ENCODE peak calls at places on chromosome 20, in five cellular contexts. One of them, this sample, is unnamed.
A peak's percentile ranks its signal among the peaks of the same experiment; 100 is the strongest.

GRCh38 chr20:13610205-13610604 is 28.5 kb downstream of the TASP1 start:
- DNase-seq in right lobe of liver: no peak
- DNase-seq in esophagus squamous epithelium: no peak
- DNase-seq in heart left ventricle: no peak
- DNase-seq in fibroblast of lung: no peak
- DNase-seq in this sample: no peak

GRCh38 chr20:4116091-4116490 is 100.7 kb upstream of the RNF24 start:
- DNase-seq in fibroblast of lung: no peak
- DNase-seq in right lobe of liver: no peak
- DNase-seq in esophagus squamous epithelium: no peak
- DNase-seq in heart left ventricle: no peak
- DNase-seq in this sample: no peak

GRCh38 chr20:62900692-62901584 is 25.4 kb downstream of the DIDO1 start:
- DNase-seq in heart left ventricle: no peak
- DNase-seq in esophagus squamous epithelium: no peak
- DNase-seq in right lobe of liver: no peak
- DNase-seq in fibroblast of lung: peak; percentile 23
- DNase-seq in this sample: no peak

GRCh38 chr20:56429496-56429895 is 17.4 kb downstream of the CASS4 start:
- DNase-seq in heart left ventricle: peak; percentile 12
- DNase-seq in esophagus squamous epithelium: no peak
- DNase-seq in right lobe of liver: peak; percentile 23
- DNase-seq in fibroblast of lung: peak; percentile 94
- DNase-seq in this sample: no peak

GRCh38 chr20:48921883-48922867 is 664 bp downstream of the ARFGEF2 start:
- DNase-seq in right lobe of liver: peak; percentile 75
- DNase-seq in heart left ventricle: no peak
- DNase-seq in fibroblast of lung: peak; percentile 53
- DNase-seq in esophagus squamous epithelium: no peak
- DNase-seq in this sample: peak; percentile 92

GRCh38 chr20:44580581-44581268 is 1.7 kb upstream of the PKIG start:
- DNase-seq in right lobe of liver: no peak
- DNase-seq in fibroblast of lung: no peak
- DNase-seq in esophagus squamous epithelium: no peak
- DNase-seq in heart left ventricle: no peak
- DNase-seq in this sample: no peak

GRCh38 chr20:62321521-62321948 is 18.7 kb downstream of the ADRM1 start:
- DNase-seq in fibroblast of lung: no peak
- DNase-seq in heart left ventricle: no peak
- DNase-seq in esophagus squamous epithelium: no peak
- DNase-seq in right lobe of liver: no peak
- DNase-seq in this sample: no peak

GRCh38 chr20:297925-298754 is 770 bp downstream of the ZCCHC3 start:
- DNase-seq in right lobe of liver: peak; percentile 80
- DNase-seq in heart left ventricle: peak; percentile 80
- DNase-seq in esophagus squamous epithelium: no peak
- DNase-seq in fibroblast of lung: peak; percentile 75
- DNase-seq in this sample: peak; percentile 92

GRCh38 chr20:23349338-23350006 is 1.1 kb upstream of the NXT1 start:
- DNase-seq in right lobe of liver: no peak
- DNase-seq in esophagus squamous epithelium: no peak
- DNase-seq in heart left ventricle: no peak
- DNase-seq in fibroblast of lung: no peak
- DNase-seq in this sample: no peak

GRCh38 chr20:50350510-50351249 is 159.5 kb upstream of the PTPN1 start:
- DNase-seq in right lobe of liver: no peak
- DNase-seq in heart left ventricle: no peak
- DNase-seq in fibroblast of lung: no peak
- DNase-seq in esophagus squamous epithelium: no peak
- DNase-seq in this sample: peak; percentile 64

GRCh38 chr20:50346372-50347347 is 156.0 kb downstream of the CEBPB start:
- DNase-seq in right lobe of liver: peak; percentile 84
- DNase-seq in esophagus squamous epithelium: no peak
- DNase-seq in heart left ventricle: peak; percentile 89
- DNase-seq in fibroblast of lung: peak; percentile 82
- DNase-seq in this sample: peak; percentile 88

GRCh38 chr20:50348118-50348517 is 157.5 kb downstream of the CEBPB start:
- DNase-seq in fibroblast of lung: peak; percentile 15
- DNase-seq in esophagus squamous epithelium: no peak
- DNase-seq in heart left ventricle: peak; percentile 55
- DNase-seq in right lobe of liver: no peak
- DNase-seq in this sample: peak; percentile 85

GRCh38 chr20:50345712-50346371 is 155.2 kb downstream of the CEBPB start:
- DNase-seq in esophagus squamous epithelium: no peak
- DNase-seq in heart left ventricle: no peak
- DNase-seq in fibroblast of lung: no peak
- DNase-seq in right lobe of liver: no peak
- DNase-seq in this sample: peak; percentile 44

DNA sequence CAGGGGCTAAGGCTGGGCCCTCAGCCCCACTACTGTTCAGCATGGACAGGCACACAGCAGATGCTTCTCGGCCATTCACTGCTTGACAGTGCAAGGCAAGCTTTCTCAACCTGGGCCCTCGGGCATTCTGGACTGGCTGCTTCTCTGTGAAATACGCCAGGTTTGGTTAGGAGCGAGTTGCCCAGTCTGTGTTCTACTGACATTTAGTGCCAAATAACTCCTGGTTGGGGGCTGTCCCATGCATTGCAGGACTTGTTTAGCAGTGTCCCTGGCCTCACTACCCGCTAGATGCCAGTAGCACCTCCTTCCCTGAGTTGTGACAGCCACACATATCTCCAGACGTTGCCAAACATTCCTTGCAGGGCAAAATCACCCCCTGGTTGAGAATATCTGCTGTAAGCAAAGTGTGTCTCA is 156.9 kb downstream of the CEBPB start:
- DNase-seq in heart left ventricle: no peak
- DNase-seq in right lobe of liver: no peak
- DNase-seq in fibroblast of lung: no peak
- DNase-seq in esophagus squamous epithelium: no peak
- DNase-seq in this sample: peak; percentile 66
- H3K4me1 ChIP-seq in heart left ventricle: peaks cover 72% of the 10 kb centered on the region
- H3K4me1 ChIP-seq in right lobe of liver: peaks cover 8% of the 10 kb centered on the region
- H3K4me1 ChIP-seq in fibroblast of lung: peaks cover 14% of the 10 kb centered on the region
- H3K4me1 ChIP-seq in esophagus squamous epithelium: peaks cover 9% of the 10 kb centered on the region
- H3K4me1 ChIP-seq in this sample: peaks cover 66% of the 10 kb centered on the region

GRCh38 chr20:51398083-51398482 is 144.4 kb downstream of the NFATC2 start:
- DNase-seq in heart left ventricle: no peak
- DNase-seq in esophagus squamous epithelium: no peak
- DNase-seq in right lobe of liver: no peak
- DNase-seq in fibroblast of lung: no peak
- DNase-seq in this sample: peak; percentile 56

GRCh38 chr20:51396365-51396909 is 146.1 kb downstream of the NFATC2 start:
- DNase-seq in right lobe of liver: no peak
- DNase-seq in heart left ventricle: no peak
- DNase-seq in esophagus squamous epithelium: no peak
- DNase-seq in fibroblast of lung: no peak
- DNase-seq in this sample: peak; percentile 36

GRCh38 chr20:51393566-51393965 is 149.0 kb downstream of the NFATC2 start:
- DNase-seq in right lobe of liver: no peak
- DNase-seq in heart left ventricle: no peak
- DNase-seq in esophagus squamous epithelium: no peak
- DNase-seq in fibroblast of lung: no peak
- DNase-seq in this sample: peak; percentile 68

GRCh38 chr20:51392625-51393186 is 149.8 kb downstream of the NFATC2 start:
- DNase-seq in right lobe of liver: no peak
- DNase-seq in heart left ventricle: no peak
- DNase-seq in fibroblast of lung: no peak
- DNase-seq in esophagus squamous epithelium: no peak
- DNase-seq in this sample: no peak

DNA sequence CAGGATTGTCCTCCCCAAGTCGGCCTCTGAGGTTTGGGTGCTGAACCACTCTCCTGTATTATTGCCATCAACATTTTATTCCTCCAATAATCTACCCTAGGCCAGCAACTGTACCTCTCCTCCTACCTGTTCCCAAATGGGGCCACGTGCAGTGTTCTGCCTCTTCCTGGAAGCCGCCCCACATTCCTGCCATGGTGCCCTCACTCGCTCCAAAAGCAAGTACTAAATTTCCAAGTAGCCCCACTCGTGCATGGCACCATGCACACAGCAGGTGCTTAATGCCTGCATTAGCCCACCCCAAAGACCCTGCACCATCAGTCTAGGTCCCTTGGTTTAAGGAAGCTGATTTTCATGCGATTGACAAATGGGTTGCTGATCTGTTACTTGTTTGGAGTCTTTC is 147.8 kb downstream of the NFATC2 start:
- DNase-seq in fibroblast of lung: no peak
- DNase-seq in right lobe of liver: no peak
- DNase-seq in esophagus squamous epithelium: no peak
- DNase-seq in heart left ventricle: no peak
- DNase-seq in this sample: peak; percentile 71
- H3K36me3 ChIP-seq in fibroblast of lung: no peaks in the 10 kb centered on the region
- H3K36me3 ChIP-seq in right lobe of liver: no peaks in the 10 kb centered on the region
- H3K36me3 ChIP-seq in esophagus squamous epithelium: no peaks in the 10 kb centered on the region
- H3K36me3 ChIP-seq in heart left ventricle: peaks cover 3% of the 10 kb centered on the region
- H3K36me3 ChIP-seq in this sample: peaks cover 8% of the 10 kb centered on the region

GRCh38 chr20:59836768-59837167 is 96.7 kb downstream of the SYCP2 start:
- DNase-seq in fibroblast of lung: no peak
- DNase-seq in right lobe of liver: no peak
- DNase-seq in heart left ventricle: no peak
- DNase-seq in esophagus squamous epithelium: no peak
- DNase-seq in this sample: no peak
- TF ChIP-seq CTCF in fibroblast of lung: no peak
- TF ChIP-seq CTCF in right lobe of liver: no peak
- TF ChIP-seq CTCF in heart left ventricle: no peak
- TF ChIP-seq CTCF in esophagus squamous epithelium: no peak
- TF ChIP-seq CTCF in this sample: no peak

GRCh38 chr20:38152175-38153010 is 12.7 kb downstream of the TGM2 start:
- DNase-seq in right lobe of liver: peak; percentile 94
- DNase-seq in heart left ventricle: peak; percentile 88
- DNase-seq in fibroblast of lung: peak; percentile 84
- DNase-seq in esophagus squamous epithelium: peak; percentile 38
- DNase-seq in this sample: peak; percentile 91
- H3K4me1 ChIP-seq in right lobe of liver: peaks cover 45% of the 10 kb centered on the region
- H3K4me1 ChIP-seq in heart left ventricle: peaks cover 83% of the 10 kb centered on the region
- H3K4me1 ChIP-seq in fibroblast of lung: peaks cover 18% of the 10 kb centered on the region
- H3K4me1 ChIP-seq in esophagus squamous epithelium: peaks cover 6% of the 10 kb centered on the region
- H3K4me1 ChIP-seq in this sample: peaks cover 82% of the 10 kb centered on the region

GRCh38 chr20:25283221-25283951 is 35.5 kb downstream of the PYGB start:
- DNase-seq in fibroblast of lung: no peak
- DNase-seq in right lobe of liver: peak; percentile 38
- DNase-seq in esophagus squamous epithelium: no peak
- DNase-seq in heart left ventricle: peak; percentile 18
- DNase-seq in this sample: peak; percentile 72

GRCh38 chr20:25282796-25283195 is 34.9 kb downstream of the PYGB start:
- DNase-seq in heart left ventricle: peak; percentile 7
- DNase-seq in esophagus squamous epithelium: no peak
- DNase-seq in right lobe of liver: peak; percentile 38
- DNase-seq in fibroblast of lung: no peak
- DNase-seq in this sample: no peak

GRCh38 chr20:25285091-25285647 is 37.3 kb downstream of the PYGB start:
- DNase-seq in esophagus squamous epithelium: no peak
- DNase-seq in right lobe of liver: peak; percentile 31
- DNase-seq in fibroblast of lung: no peak
- DNase-seq in heart left ventricle: peak; percentile 12
- DNase-seq in this sample: peak; percentile 66

GRCh38 chr20:25282034-25282781 is 34.3 kb downstream of the PYGB start:
- DNase-seq in right lobe of liver: peak; percentile 42
- DNase-seq in fibroblast of lung: no peak
- DNase-seq in heart left ventricle: peak; percentile 13
- DNase-seq in esophagus squamous epithelium: no peak
- DNase-seq in this sample: peak; percentile 82

DNA sequence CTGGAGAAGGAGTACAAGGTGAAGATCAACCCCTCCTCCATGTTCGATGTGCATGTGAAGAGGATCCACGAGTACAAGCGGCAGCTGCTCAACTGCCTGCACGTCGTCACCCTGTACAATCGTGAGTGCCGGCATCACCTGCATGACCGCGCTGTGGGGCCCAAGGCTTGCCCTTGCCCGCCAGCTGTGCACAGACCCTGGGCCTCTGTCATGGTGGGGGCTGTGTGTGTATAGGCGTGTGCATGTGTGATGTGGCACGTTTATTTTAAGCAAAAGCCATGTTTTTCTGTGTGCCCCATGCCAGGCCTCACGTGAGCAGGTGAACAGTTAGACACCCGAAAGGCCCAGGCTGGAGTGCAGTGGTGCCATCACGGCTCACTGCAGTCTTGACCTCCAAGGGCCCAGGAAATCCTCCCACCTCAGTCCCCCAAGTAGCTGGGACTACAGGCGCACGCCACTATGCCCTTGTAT is 36.3 kb downstream of the PYGB start:
- DNase-seq in esophagus squamous epithelium: no peak
- DNase-seq in fibroblast of lung: no peak
- DNase-seq in right lobe of liver: peak; percentile 31
- DNase-seq in heart left ventricle: peak; percentile 8
- DNase-seq in this sample: peak; percentile 67
- H3K36me3 ChIP-seq in esophagus squamous epithelium: peaks cover 48% of the 10 kb centered on the region
- H3K36me3 ChIP-seq in fibroblast of lung: peaks cover 42% of the 10 kb centered on the region
- H3K36me3 ChIP-seq in right lobe of liver: no peaks in the 10 kb centered on the region
- H3K36me3 ChIP-seq in heart left ventricle: peaks cover 100% of the 10 kb centered on the region
- H3K36me3 ChIP-seq in this sample: peaks cover 100% of the 10 kb centered on the region

DNA sequence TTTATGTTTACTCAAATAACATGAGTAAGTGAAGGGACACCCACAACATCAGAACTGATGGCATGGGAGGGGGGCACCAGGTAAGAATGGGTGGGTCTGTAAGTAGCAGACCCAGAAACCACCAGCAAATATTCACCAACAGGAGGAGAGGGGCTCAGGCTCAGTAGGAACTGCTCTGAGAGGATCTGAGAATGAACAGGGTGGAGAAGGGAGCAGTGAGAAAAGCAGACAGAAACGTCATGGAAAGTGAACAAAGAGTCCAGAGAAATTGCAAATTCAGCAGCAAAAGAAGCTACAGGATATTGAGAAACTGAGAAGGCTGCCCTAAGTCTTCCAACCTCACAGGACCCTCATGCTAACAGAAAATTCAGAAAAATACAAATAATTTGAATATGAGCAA is 121.3 kb downstream of the KIF16B start:
- DNase-seq in right lobe of liver: no peak
- DNase-seq in fibroblast of lung: no peak
- DNase-seq in esophagus squamous epithelium: no peak
- DNase-seq in heart left ventricle: no peak
- DNase-seq in this sample: no peak
- TF ChIP-seq CTCF in right lobe of liver: no peak
- TF ChIP-seq CTCF in fibroblast of lung: no peak
- TF ChIP-seq CTCF in esophagus squamous epithelium: no peak
- TF ChIP-seq CTCF in heart left ventricle: no peak
- TF ChIP-seq CTCF in this sample: no peak

This sample was measured in spleen.